ENCODE peak calls at places on chromosomes 11 and 22, in seven cellular contexts. One of them, this sample, is unnamed.
A peak's percentile ranks its signal among the peaks of the same experiment; 100 is the strongest.

GRCh38 chr11:100930185-100930778 is 199.3 kb downstream of the PGR start:
- DNase-seq in cardiac muscle cell: peak; percentile 81
- DNase-seq in AG04450: no peak
- DNase-seq in MM.1S: peak; percentile 51
- DNase-seq in pancreas: no peak
- DNase-seq in Peyer's patch: no peak
- DNase-seq in CD8-positive, alpha-beta memory T cell: no peak
- DNase-seq in this sample: no peak

GRCh38 chr11:122235615-122236014 is 119.6 kb upstream of the BLID start:
- DNase-seq in cardiac muscle cell: peak; percentile 50
- DNase-seq in CD8-positive, alpha-beta memory T cell: no peak
- DNase-seq in MM.1S: no peak
- DNase-seq in Peyer's patch: no peak
- DNase-seq in pancreas: peak; percentile 54
- DNase-seq in AG04450: peak; percentile 94
- DNase-seq in this sample: no peak

GRCh38 chr11:7904910-7905309 is 26.2 kb downstream of the OR10A6 start:
- DNase-seq in pancreas: no peak
- DNase-seq in CD8-positive, alpha-beta memory T cell: no peak
- DNase-seq in cardiac muscle cell: no peak
- DNase-seq in AG04450: peak; percentile 37
- DNase-seq in Peyer's patch: no peak
- DNase-seq in MM.1S: no peak
- DNase-seq in this sample: no peak

GRCh38 chr11:2178906-2179494 is 7.4 kb upstream of the TH start:
- DNase-seq in pancreas: peak; percentile 46
- DNase-seq in cardiac muscle cell: peak; percentile 19
- DNase-seq in Peyer's patch: no peak
- DNase-seq in CD8-positive, alpha-beta memory T cell: no peak
- DNase-seq in AG04450: no peak
- DNase-seq in MM.1S: no peak
- DNase-seq in this sample: peak; percentile 87

GRCh38 chr11:86157797-86158378 is 86.7 kb upstream of the EED start:
- DNase-seq in MM.1S: no peak
- DNase-seq in pancreas: no peak
- DNase-seq in CD8-positive, alpha-beta memory T cell: no peak
- DNase-seq in Peyer's patch: no peak
- DNase-seq in cardiac muscle cell: no peak
- DNase-seq in AG04450: no peak
- DNase-seq in this sample: no peak

GRCh38 chr22:27295605-27296004 is 506.0 kb downstream of the MN1 start:
- DNase-seq in AG04450: no peak
- DNase-seq in Peyer's patch: no peak
- DNase-seq in MM.1S: no peak
- DNase-seq in pancreas: no peak
- DNase-seq in CD8-positive, alpha-beta memory T cell: no peak
- DNase-seq in cardiac muscle cell: no peak
- DNase-seq in this sample: no peak

GRCh38 chr11:95232666-95233065 is 1.7 kb upstream of the SESN3 start:
- DNase-seq in Peyer's patch: no peak
- DNase-seq in MM.1S: peak; percentile 59
- DNase-seq in pancreas: no peak
- DNase-seq in CD8-positive, alpha-beta memory T cell: no peak
- DNase-seq in cardiac muscle cell: no peak
- DNase-seq in AG04450: no peak
- DNase-seq in this sample: no peak

GRCh38 chr11:14253878-14254277 is 105.1 kb downstream of the RRAS2 start:
- DNase-seq in AG04450: no peak
- DNase-seq in CD8-positive, alpha-beta memory T cell: no peak
- DNase-seq in MM.1S: no peak
- DNase-seq in pancreas: no peak
- DNase-seq in Peyer's patch: no peak
- DNase-seq in cardiac muscle cell: no peak
- DNase-seq in this sample: no peak

GRCh38 chr22:50027639-50028537 is 15.3 kb upstream of the IL17REL start:
- DNase-seq in Peyer's patch: no peak
- DNase-seq in MM.1S: no peak
- DNase-seq in AG04450: no peak
- DNase-seq in cardiac muscle cell: no peak
- DNase-seq in pancreas: no peak
- DNase-seq in CD8-positive, alpha-beta memory T cell: peak; percentile 76
- DNase-seq in this sample: peak; percentile 86

GRCh38 chr22:30212363-30212995 is 34.1 kb downstream of the LIF start:
- DNase-seq in pancreas: peak; percentile 82
- DNase-seq in AG04450: peak; percentile 70
- DNase-seq in MM.1S: no peak
- DNase-seq in CD8-positive, alpha-beta memory T cell: no peak
- DNase-seq in Peyer's patch: no peak
- DNase-seq in cardiac muscle cell: peak; percentile 90
- DNase-seq in this sample: peak; percentile 89
- H3K27ac ChIP-seq in pancreas: peak overlapping the region; percentile 75
- H3K27ac ChIP-seq in AG04450: peak overlapping the region; percentile 84
- H3K27ac ChIP-seq in MM.1S: no peak overlapping the region
- H3K27ac ChIP-seq in CD8-positive, alpha-beta memory T cell: no peak overlapping the region
- H3K27ac ChIP-seq in Peyer's patch: no peak overlapping the region
- H3K27ac ChIP-seq in cardiac muscle cell: no peak overlapping the region
- H3K27ac ChIP-seq in this sample: peak overlapping the region; percentile 98

DNA sequence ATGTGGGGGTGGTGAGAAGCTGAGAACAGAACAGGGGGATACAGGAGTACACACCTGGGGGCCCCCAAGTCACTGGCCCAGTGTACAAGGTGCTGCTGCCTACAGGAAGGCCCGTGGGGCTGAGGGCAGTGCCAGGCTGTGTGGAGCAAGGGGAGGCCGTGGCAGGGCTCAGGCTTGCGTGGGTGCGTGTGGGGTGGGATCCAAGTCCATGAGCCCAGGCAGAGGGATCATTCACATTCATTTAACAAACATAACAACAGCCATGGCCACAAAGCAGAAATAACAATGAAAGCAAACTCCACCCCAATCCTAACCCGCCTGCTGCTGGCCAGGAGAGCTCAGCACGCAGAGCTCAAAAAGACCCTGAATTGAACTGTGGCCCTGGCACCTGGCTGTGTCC is 17.1 kb upstream of the SCGB1A1 start:
- DNase-seq in pancreas: no peak
- DNase-seq in cardiac muscle cell: no peak
- DNase-seq in CD8-positive, alpha-beta memory T cell: no peak
- DNase-seq in MM.1S: no peak
- DNase-seq in AG04450: no peak
- DNase-seq in Peyer's patch: no peak
- DNase-seq in this sample: no peak
- H3K27ac ChIP-seq in pancreas: no peak overlapping the region
- H3K27ac ChIP-seq in cardiac muscle cell: no peak overlapping the region
- H3K27ac ChIP-seq in CD8-positive, alpha-beta memory T cell: no peak overlapping the region
- H3K27ac ChIP-seq in MM.1S: no peak overlapping the region
- H3K27ac ChIP-seq in AG04450: no peak overlapping the region
- H3K27ac ChIP-seq in Peyer's patch: peak overlapping the region; percentile 36
- H3K27ac ChIP-seq in this sample: no peak overlapping the region

DNA sequence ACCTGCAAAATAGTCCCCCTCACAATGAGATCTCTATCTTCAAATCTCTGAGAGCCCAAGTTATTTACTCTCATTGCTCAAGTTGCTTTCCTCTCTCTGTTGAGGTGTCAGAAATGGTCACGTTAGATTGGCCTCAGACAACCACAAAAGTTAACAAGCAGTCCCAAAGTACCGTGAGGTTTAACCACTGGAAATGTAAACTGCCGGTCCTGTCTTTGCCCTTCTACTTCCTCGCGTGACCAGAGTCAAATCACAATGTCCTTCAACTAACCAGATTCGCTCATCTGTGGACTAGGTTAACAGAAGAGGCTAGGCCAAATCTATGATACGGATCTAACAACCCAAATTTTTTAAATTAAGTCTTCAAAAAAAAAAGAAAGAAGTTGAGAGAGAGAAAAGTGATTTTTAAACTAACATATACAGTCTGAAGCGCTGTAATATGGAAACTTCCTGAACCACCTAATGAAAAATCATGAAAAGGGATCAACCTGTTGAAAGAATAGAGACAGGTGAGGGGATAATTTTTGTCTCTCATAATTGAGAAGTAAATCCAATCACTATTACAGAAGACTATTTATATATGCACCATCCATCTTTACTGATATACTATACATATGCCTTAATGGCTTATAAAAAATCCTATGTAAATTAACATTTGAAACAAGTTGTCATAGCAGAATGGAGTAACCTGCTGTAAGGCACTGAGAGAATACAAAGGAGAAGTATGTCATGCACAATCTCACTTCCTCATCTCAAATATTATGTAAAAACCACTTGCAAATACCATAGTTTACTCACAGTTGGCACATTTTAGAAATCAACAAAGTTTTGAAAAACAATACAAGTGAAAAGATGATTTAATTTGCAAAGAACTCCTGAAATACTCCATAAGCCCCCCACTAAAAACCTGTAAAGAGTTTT is 3.3 kb upstream of the JAML start:
- DNase-seq in Peyer's patch: peak; percentile 38
- DNase-seq in cardiac muscle cell: no peak
- DNase-seq in MM.1S: no peak
- DNase-seq in CD8-positive, alpha-beta memory T cell: peak; percentile 67
- DNase-seq in pancreas: no peak
- DNase-seq in AG04450: no peak
- DNase-seq in this sample: no peak
- H3K27ac ChIP-seq in Peyer's patch: peak overlapping the region; percentile 57
- H3K27ac ChIP-seq in cardiac muscle cell: no peak overlapping the region
- H3K27ac ChIP-seq in MM.1S: no peak overlapping the region
- H3K27ac ChIP-seq in CD8-positive, alpha-beta memory T cell: peak overlapping the region; percentile 26
- H3K27ac ChIP-seq in pancreas: no peak overlapping the region
- H3K27ac ChIP-seq in AG04450: no peak overlapping the region
- H3K27ac ChIP-seq in this sample: no peak overlapping the region

GRCh38 chr22:21941921-21942320 is 10.7 kb downstream of the PPM1F start:
- DNase-seq in Peyer's patch: no peak
- DNase-seq in cardiac muscle cell: no peak
- DNase-seq in CD8-positive, alpha-beta memory T cell: no peak
- DNase-seq in AG04450: no peak
- DNase-seq in MM.1S: no peak
- DNase-seq in pancreas: no peak
- DNase-seq in this sample: no peak
- H3K27ac ChIP-seq in Peyer's patch: peak overlapping the region; percentile 38
- H3K27ac ChIP-seq in cardiac muscle cell: no peak overlapping the region
- H3K27ac ChIP-seq in CD8-positive, alpha-beta memory T cell: no peak overlapping the region
- H3K27ac ChIP-seq in AG04450: peak overlapping the region; percentile 95
- H3K27ac ChIP-seq in MM.1S: no peak overlapping the region
- H3K27ac ChIP-seq in pancreas: peak overlapping the region; percentile 57
- H3K27ac ChIP-seq in this sample: peak overlapping the region; percentile 59

GRCh38 chr11:128902515-128903066 is 11.4 kb downstream of the KCNJ5 start:
- DNase-seq in Peyer's patch: no peak
- DNase-seq in pancreas: no peak
- DNase-seq in AG04450: no peak
- DNase-seq in cardiac muscle cell: no peak
- DNase-seq in CD8-positive, alpha-beta memory T cell: no peak
- DNase-seq in MM.1S: no peak
- DNase-seq in this sample: no peak

GRCh38 chr11:128904872-128905344 is 13.8 kb downstream of the KCNJ5 start:
- DNase-seq in MM.1S: no peak
- DNase-seq in pancreas: peak; percentile 36
- DNase-seq in Peyer's patch: no peak
- DNase-seq in CD8-positive, alpha-beta memory T cell: no peak
- DNase-seq in cardiac muscle cell: no peak
- DNase-seq in AG04450: no peak
- DNase-seq in this sample: no peak

GRCh38 chr11:128903248-128904041 is 12.3 kb downstream of the KCNJ5 start:
- DNase-seq in AG04450: no peak
- DNase-seq in MM.1S: no peak
- DNase-seq in cardiac muscle cell: no peak
- DNase-seq in Peyer's patch: peak; percentile 26
- DNase-seq in pancreas: no peak
- DNase-seq in CD8-positive, alpha-beta memory T cell: no peak
- DNase-seq in this sample: no peak

GRCh38 chr11:128905345-128906184 is 14.4 kb downstream of the KCNJ5 start:
- DNase-seq in pancreas: peak; percentile 66
- DNase-seq in AG04450: no peak
- DNase-seq in CD8-positive, alpha-beta memory T cell: peak; percentile 56
- DNase-seq in MM.1S: peak; percentile 49
- DNase-seq in cardiac muscle cell: peak; percentile 38
- DNase-seq in Peyer's patch: no peak
- DNase-seq in this sample: peak; percentile 67

GRCh38 chr11:128904303-128904871 is 13.2 kb downstream of the KCNJ5 start:
- DNase-seq in CD8-positive, alpha-beta memory T cell: no peak
- DNase-seq in Peyer's patch: no peak
- DNase-seq in cardiac muscle cell: no peak
- DNase-seq in MM.1S: no peak
- DNase-seq in AG04450: no peak
- DNase-seq in pancreas: no peak
- DNase-seq in this sample: no peak
- H3K27ac ChIP-seq in CD8-positive, alpha-beta memory T cell: no peak overlapping the region
- H3K27ac ChIP-seq in Peyer's patch: no peak overlapping the region
- H3K27ac ChIP-seq in cardiac muscle cell: no peak overlapping the region
- H3K27ac ChIP-seq in MM.1S: no peak overlapping the region
- H3K27ac ChIP-seq in AG04450: no peak overlapping the region
- H3K27ac ChIP-seq in pancreas: peak overlapping the region; percentile 87
- H3K27ac ChIP-seq in this sample: no peak overlapping the region

DNA sequence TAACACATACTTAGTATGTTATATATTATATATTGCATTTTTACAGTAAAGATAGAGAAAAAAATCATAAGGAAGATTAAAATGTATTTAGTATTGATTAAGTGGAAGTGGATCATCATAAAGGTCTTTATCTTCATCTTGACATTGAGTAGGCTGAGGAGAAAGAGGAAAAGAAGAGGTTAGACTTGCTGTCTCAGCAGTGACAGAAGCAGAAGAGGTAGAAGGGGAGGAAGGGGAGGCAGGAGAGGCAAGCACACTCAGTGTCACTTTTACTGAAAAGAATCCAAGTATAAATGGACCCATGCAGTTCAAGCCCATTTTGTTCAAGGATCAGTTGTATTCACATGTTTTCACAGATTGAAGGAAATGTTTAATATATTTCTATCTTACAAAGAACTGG is 69.7 kb downstream of the GAB2 start:
- DNase-seq in MM.1S: no peak
- DNase-seq in pancreas: no peak
- DNase-seq in Peyer's patch: no peak
- DNase-seq in cardiac muscle cell: no peak
- DNase-seq in AG04450: no peak
- DNase-seq in CD8-positive, alpha-beta memory T cell: no peak
- DNase-seq in this sample: no peak
- H3K27ac ChIP-seq in MM.1S: no peak overlapping the region
- H3K27ac ChIP-seq in pancreas: no peak overlapping the region
- H3K27ac ChIP-seq in Peyer's patch: no peak overlapping the region
- H3K27ac ChIP-seq in cardiac muscle cell: no peak overlapping the region
- H3K27ac ChIP-seq in AG04450: no peak overlapping the region
- H3K27ac ChIP-seq in CD8-positive, alpha-beta memory T cell: no peak overlapping the region
- H3K27ac ChIP-seq in this sample: no peak overlapping the region

DNA sequence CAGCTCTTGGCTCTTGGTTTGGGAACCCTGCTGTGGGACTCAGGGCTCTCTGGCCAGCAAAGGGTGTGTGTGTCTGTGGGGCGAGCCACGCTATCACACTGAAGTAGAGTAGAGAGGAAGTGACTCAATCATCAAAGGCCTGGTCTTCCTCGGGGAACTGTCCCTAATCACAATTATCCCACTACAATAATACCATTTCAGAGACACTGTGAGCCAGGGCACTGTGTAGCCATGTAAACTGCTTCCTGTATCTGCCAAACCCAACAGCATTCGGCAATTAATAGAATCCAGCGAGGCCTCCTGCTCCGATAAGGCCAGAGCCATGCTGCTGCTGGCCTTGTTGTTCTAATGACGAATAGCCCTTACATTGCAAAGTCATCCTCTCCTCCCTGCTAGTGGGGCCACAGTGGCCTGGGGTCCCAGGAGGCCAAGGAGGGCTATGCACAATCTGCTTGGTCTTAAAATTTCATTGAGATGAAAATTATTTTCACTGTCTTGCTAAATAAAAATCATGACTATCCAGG is 49.8 kb upstream of the LMO2 start:
- DNase-seq in pancreas: no peak
- DNase-seq in MM.1S: no peak
- DNase-seq in cardiac muscle cell: peak; percentile 62
- DNase-seq in Peyer's patch: no peak
- DNase-seq in CD8-positive, alpha-beta memory T cell: no peak
- DNase-seq in AG04450: no peak
- DNase-seq in this sample: no peak
- H3K27ac ChIP-seq in pancreas: no peak overlapping the region
- H3K27ac ChIP-seq in MM.1S: no peak overlapping the region
- H3K27ac ChIP-seq in cardiac muscle cell: peak overlapping the region; percentile 39
- H3K27ac ChIP-seq in Peyer's patch: no peak overlapping the region
- H3K27ac ChIP-seq in CD8-positive, alpha-beta memory T cell: peak overlapping the region; percentile 49
- H3K27ac ChIP-seq in AG04450: no peak overlapping the region
- H3K27ac ChIP-seq in this sample: no peak overlapping the region